ENCODE peak calls at places on chromosomes 16 and 17, in six cellular contexts. Z is GM23338, Q is K562, A is HepG2, S is H1, N is GM12878. Y is an unnamed sample.

GRCh38 chr16:10405386-10405939 is 19.6 kb downstream of the ATF7IP2 start:
- DNase-seq in Z (no peak), Q (peak; percentile 86), A (peak; percentile 88), S (no peak), N (no peak), Y (no peak)

GRCh38 chr16:9647981-9648701 is 534.1 kb downstream of the GRIN2A start:
- DNase-seq in Z (peak; percentile 80), Q (peak; percentile 37), A (peak; percentile 57), S (no peak), N (no peak), Y (no peak)

GRCh38 chr16:88977028-88977844 is at the start of gene CBFA2T3:
- DNase-seq in Z (no peak), Q (peak; percentile 96), A (no peak), S (no peak), N (no peak), Y (no peak)

GRCh38 chr16:1121009-1121408 is 25.0 kb upstream of the C1QTNF8 start:
- DNase-seq in Z (no peak), Q (no peak), A (no peak), S (no peak), N (no peak), Y (no peak)

GRCh38 chr16:87325480-87325879 is 8.3 kb upstream of the C16orf95 start:
- DNase-seq in Z (no peak), Q (no peak), A (no peak), S (no peak), N (no peak), Y (no peak)

GRCh38 chr17:17376362-17376761 is 73.2 kb downstream of the NT5M start:
- DNase-seq in Z (no peak), Q (no peak), A (peak; percentile 79), S (no peak), N (no peak), Y (no peak)

GRCh38 chr16:67157892-67158635 is 1.6 kb downstream of the TRADD start:
- DNase-seq in Z (no peak), Q (no peak), A (no peak), S (no peak), N (no peak), Y (no peak)

GRCh38 chr17:77237232-77238008 is 96.7 kb downstream of the SEC14L1 start:
- DNase-seq in Z (no peak), Q (no peak), A (no peak), S (no peak), N (no peak), Y (no peak)

GRCh38 chr17:34723875-34724274 is 144.5 kb downstream of the TMEM132E start:
- DNase-seq in Z (no peak), Q (no peak), A (no peak), S (no peak), N (no peak), Y (no peak)

GRCh38 chr16:57299009-57299718 is 14.7 kb upstream of the PLLP start:
- DNase-seq in Z (peak; percentile 79), Q (no peak), A (peak; percentile 71), S (no peak), N (no peak), Y (peak; percentile 50)

GRCh38 chr17:46770818-46771600 is 47.5 kb downstream of the WNT3 start:
- DNase-seq in Z (peak; percentile 68), Q (peak; percentile 72), A (peak; percentile 50), S (no peak), N (no peak), Y (peak; percentile 52)

GRCh38 chr17:50925296-50925891 is 59.2 kb upstream of the TOB1 start:
- DNase-seq in Z (peak; percentile 50), Q (no peak), A (no peak), S (no peak), N (no peak), Y (no peak)

DNA sequence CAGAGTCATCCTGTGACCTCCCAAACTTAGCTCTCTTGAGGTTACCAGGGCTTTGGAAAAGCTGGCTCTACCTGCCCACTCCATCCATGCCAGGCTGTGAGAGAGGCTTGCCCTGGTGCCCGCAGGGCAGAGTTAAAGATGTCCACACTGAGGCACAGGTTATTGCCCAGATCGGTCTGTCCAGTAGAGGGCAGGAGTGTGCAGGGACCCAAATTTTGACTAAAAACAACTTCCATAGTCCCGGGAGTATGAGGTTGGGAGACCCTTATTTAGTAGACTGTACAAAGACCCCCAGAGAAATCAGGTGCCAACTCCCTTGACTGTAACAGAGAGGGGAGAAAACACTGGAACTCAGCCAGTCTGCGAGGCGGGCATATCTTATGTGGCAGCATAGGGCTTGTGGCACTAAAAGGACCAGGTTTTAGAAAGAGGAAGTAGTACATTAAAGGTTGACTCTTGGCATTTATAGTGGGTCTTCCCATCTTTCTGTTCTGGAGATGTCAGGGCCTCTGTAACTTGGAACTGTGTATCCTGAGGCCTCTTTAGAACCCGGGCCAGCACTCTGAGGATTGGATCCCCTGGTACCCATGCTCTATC is 43.3 kb downstream of the HNF1B start:
- DNase-seq in Z (peak; percentile 62), Q (peak; percentile 41), A (no peak), S (no peak), N (peak; percentile 16), Y (peak; percentile 64)
- TF ChIP-seq CREB1 in Z (no peak), Q (no peak), A (no peak), S (no peak), N (no peak), Y (no peak)

DNA sequence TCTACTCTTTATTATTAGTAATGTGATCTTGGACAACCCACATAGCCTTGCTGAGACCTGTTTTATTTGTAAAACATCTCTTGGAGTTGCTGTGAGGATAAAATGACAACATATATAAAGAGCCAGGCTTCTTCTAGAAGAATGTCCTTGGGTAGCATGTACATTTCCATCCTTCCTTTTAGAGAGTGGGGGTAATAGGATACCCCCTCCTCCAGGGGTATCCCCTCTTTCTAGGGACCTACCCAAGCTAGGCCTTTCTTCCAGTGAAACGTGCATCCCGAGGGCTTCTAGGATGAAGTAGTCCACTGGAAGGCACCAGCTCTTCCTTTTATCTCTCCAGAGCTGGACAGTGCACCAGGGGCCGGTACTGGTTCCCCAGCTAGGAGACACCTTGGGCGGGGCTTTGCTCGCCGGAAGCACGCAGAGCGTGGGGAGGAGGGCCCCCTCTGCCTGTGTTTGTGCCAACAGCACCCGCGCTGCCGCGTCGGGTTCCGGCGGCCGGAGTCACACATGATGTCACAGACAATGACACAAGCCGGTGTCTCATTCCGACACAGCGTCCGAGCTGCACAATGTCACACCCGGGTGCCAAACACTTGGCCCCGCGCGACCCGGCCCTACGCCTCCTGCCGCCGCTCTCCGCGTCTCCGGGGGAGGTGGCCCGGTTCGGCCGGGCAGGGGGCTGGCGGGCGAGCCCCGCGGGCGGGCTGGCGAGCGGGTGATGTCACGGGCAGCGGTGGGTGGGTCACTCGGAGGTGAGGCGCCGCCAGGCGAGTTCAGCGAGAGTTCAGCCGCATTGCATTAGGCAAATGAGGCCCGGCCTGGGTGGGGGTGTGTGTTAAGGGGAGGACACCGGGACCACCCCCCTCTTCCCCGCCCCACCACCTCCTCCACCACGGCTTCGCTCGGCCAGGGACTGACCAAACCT is 23.4 kb downstream of the GJD3 start:
- DNase-seq in Z (peak; percentile 91), Q (peak; percentile 92), A (peak; percentile 83), S (no peak), N (no peak), Y (peak; percentile 90)
- TF ChIP-seq CREB1 in Z (peak; percentile 73), Q (peak; percentile 97), A (no peak), S (peak; percentile 75), N (peak; percentile 98), Y (no peak)

DNA sequence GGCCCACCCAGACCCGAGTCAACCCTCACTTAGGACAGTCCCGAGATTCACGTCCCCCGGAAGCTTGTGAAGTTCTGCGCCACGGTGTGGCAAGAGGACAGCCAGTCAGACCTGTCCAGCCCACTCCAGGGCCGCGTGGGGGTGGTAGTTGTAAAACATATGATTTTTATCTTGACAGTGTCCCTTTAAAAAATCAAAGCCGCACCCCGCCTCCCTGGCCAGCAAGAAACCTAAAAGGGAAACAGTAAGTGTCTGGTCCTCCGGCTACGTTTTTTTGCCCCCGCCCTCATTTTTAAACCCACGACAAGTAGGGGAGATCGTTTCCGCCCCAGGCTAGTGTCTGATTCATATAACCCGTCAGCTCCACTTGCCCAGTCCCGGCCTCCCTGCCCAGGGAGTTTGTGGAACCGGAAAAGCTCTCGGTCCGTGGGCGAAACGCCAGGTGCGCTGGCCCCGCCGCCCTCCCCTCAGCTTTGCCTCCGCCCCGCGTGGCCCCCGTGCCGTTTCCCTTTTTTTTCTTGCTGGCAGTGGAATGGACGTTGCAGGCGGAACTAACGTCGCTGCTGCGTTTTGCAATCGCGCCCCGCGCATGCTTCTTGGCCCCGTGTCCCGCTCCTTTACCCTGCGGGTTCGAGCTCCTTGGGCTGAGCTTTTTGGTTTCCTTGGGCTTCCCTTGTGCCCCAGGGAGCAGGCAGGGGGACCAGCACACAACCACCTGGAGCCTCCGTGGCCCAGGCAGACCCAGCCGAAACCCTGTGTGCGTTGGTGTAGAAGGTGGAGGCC is 13.3 kb upstream of the NUDT16L1 start:
- DNase-seq in Z (no peak), Q (no peak), A (no peak), S (no peak), N (no peak), Y (no peak)
- TF ChIP-seq CREB1 in Z (no peak), Q (no peak), A (no peak), S (no peak), N (no peak), Y (no peak)

GRCh38 chr17:37278247-37278894 is 97.4 kb upstream of the C17orf78 start:
- DNase-seq in Z (no peak), Q (no peak), A (no peak), S (no peak), N (no peak), Y (no peak)

GRCh38 chr17:37274432-37274831 is 101.4 kb upstream of the C17orf78 start:
- DNase-seq in Z (no peak), Q (no peak), A (no peak), S (no peak), N (no peak), Y (no peak)

GRCh38 chr17:37280841-37281240 is 94.9 kb upstream of the C17orf78 start:
- DNase-seq in Z (no peak), Q (no peak), A (no peak), S (no peak), N (no peak), Y (no peak)

GRCh38 chr17:37273419-37274051 is 102.2 kb upstream of the C17orf78 start:
- DNase-seq in Z (peak; percentile 8), Q (peak; percentile 24), A (no peak), S (no peak), N (no peak), Y (no peak)

GRCh38 chr17:37276475-37276874 is 99.3 kb upstream of the C17orf78 start:
- DNase-seq in Z (no peak), Q (peak; percentile 47), A (no peak), S (no peak), N (no peak), Y (no peak)
- TF ChIP-seq CREB1 in Z (no peak), Q (no peak), A (no peak), S (no peak), N (no peak), Y (no peak)

DNA sequence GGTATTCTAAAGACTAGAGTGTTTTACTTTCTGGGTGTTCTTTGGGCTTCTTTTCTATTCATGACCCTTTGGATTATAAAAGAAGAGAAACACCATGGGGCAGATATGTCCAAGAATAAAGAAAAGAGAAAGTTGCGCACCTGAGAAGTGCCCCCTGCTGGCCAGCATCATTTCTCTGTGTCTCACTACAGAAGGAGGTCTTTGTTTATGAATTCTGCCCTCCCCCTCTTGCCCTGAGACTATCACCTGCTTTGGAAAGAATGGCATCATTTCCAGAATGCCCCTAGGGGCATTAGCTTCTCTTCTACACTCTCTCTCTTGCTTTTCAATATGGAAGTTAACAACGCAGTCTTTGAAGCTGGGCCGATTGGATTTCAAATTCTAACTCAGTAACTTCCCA is 45.0 kb downstream of the CDH13 start:
- DNase-seq in Z (peak; percentile 52), Q (peak; percentile 4), A (no peak), S (no peak), N (no peak), Y (peak; percentile 43)
- TF ChIP-seq CREB1 in Z (no peak), Q (no peak), A (no peak), S (no peak), N (no peak), Y (no peak)

Y was measured in WTC11.